ENCODE peak calls at places on chromosomes 2 and 18, in nine cellular contexts. U is lung; T is foreskin fibroblast; N is NCI-H345; F is LoVo; K is NCI-H1092 treated with DMSO at 0.1 percent for 48 hours; S is Ammon's horn; J is IMR-90; W is stimulated activated CD8-positive, alpha-beta memory T cell treated with anti-CD3 and anti-CD28 coated beads, Interleukin-7, amount 100 ng/mL, for 4 hours. L is an unnamed sample.

GRCh38 chr18:79942786-79943607 is 8.5 kb downstream of the SLC66A2 start:
- DNase-seq in J (no peak), T (no peak), F (no peak), K (no peak), N (no peak), W (no peak), S (no peak), U (no peak), L (no peak)

GRCh38 chr2:16302969-16303592 is 362.6 kb downstream of the CYRIA start:
- DNase-seq in K (no peak), N (no peak), T (no peak), W (no peak), U (no peak), J (no peak), S (no peak), F (no peak), L (no peak)

GRCh38 chr2:159201321-159202063 is 85.0 kb downstream of the WDSUB1 start:
- DNase-seq in S (no peak), W (no peak), K (no peak), T (peak; percentile 10), N (no peak), U (no peak), F (no peak), J (peak; percentile 78), L (peak; percentile 7)

GRCh38 chr2:171309727-171310265 is 124.0 kb downstream of the METTL8 start:
- DNase-seq in T (no peak), F (no peak), K (no peak), N (peak; percentile 62), J (no peak), S (no peak), U (no peak), W (no peak), L (peak; percentile 1)

GRCh38 chr2:45585267-45585861 is 25.7 kb downstream of the SRBD1 start:
- DNase-seq in F (peak; percentile 27), S (peak; percentile 69), W (no peak), K (peak; percentile 3), N (no peak), U (no peak), T (no peak), J (peak; percentile 63), L (no peak)

GRCh38 chr2:151862688-151863087 is 34.5 kb upstream of the ARL5A start:
- DNase-seq in N (peak; percentile 79), S (no peak), T (no peak), W (no peak), U (no peak), J (no peak), F (no peak), K (no peak), L (no peak)

GRCh38 chr2:336360-336759 is 48.5 kb upstream of the ALKAL2 start:
- DNase-seq in W (no peak), T (no peak), N (no peak), S (no peak), U (no peak), K (no peak), J (no peak), F (no peak), L (no peak)

GRCh38 chr2:60391250-60392013 is 162.0 kb downstream of the BCL11A start:
- DNase-seq in K (no peak), W (no peak), N (no peak), T (no peak), F (peak; percentile 3), J (no peak), U (no peak), S (no peak), L (no peak)

GRCh38 chr2:237700583-237701032 is 73.2 kb downstream of the LRRFIP1 start:
- DNase-seq in N (peak; percentile 58), W (peak; percentile 84), F (no peak), S (no peak), T (peak; percentile 63), J (peak; percentile 91), K (peak; percentile 70), U (no peak), L (no peak)

GRCh38 chr2:43169091-43169936 is 57.1 kb downstream of the ZFP36L2 start:
- DNase-seq in N (no peak), F (peak; percentile 54), W (no peak), J (no peak), S (no peak), U (no peak), K (no peak), T (no peak), L (no peak)

GRCh38 chr2:97999536-97999935 is 3.8 kb upstream of the TMEM131 start:
- DNase-seq in S (no peak), F (no peak), J (no peak), U (no peak), K (no peak), W (no peak), T (no peak), N (no peak), L (no peak)

GRCh38 chr2:232776435-232776834 is at the start of gene KCNJ13:
- DNase-seq in S (no peak), T (no peak), J (peak; percentile 15), K (no peak), U (no peak), W (no peak), F (no peak), N (no peak), L (peak; percentile 35)

L was measured in LNCaP clone FGC.